ENCODE peak calls at places on chromosome 12, in four cellular contexts. L is right lobe of liver, Z is mammary epithelial cell, C is suprapubic skin. G is an unnamed sample.

GRCh38 chr12:50192908-50193307 is 25.7 kb upstream of the CERS5 start:
- DNase-seq in L (no peak), C (no peak), Z (no peak), G (no peak)

GRCh38 chr12:2494490-2495192 is 300.1 kb upstream of the FKBP4 start:
- DNase-seq in L (no peak), C (no peak), Z (no peak), G (no peak)

GRCh38 chr12:49798248-49798647 is 30.0 kb downstream of the NCKAP5L start:
- DNase-seq in L (no peak), Z (no peak), C (no peak), G (no peak)

GRCh38 chr12:117518594-117519270 is 157.3 kb upstream of the NOS1 start:
- DNase-seq in C (no peak), Z (no peak), L (peak), G (no peak)

GRCh38 chr12:49809369-49810158 is 18.6 kb downstream of the NCKAP5L start:
- DNase-seq in Z (no peak), C (no peak), L (no peak), G (no peak)

GRCh38 chr12:79274571-79275064 is 410.0 kb downstream of the SYT1 start:
- DNase-seq in L (no peak), C (no peak), Z (no peak), G (no peak)

GRCh38 chr12:105317942-105318614 is 12.4 kb upstream of the C12orf75 start:
- DNase-seq in C (no peak), Z (no peak), L (no peak), G (no peak)

GRCh38 chr12:66011731-66012130 is 118.8 kb downstream of the LLPH start:
- DNase-seq in L (no peak), Z (no peak), C (no peak), G (no peak)

GRCh38 chr12:100437038-100437841 is 36.4 kb upstream of the NR1H4 start:
- DNase-seq in Z (no peak), C (no peak), L (peak), G (no peak)

GRCh38 chr12:69519871-69520270 is 49.7 kb downstream of the FRS2 start:
- DNase-seq in Z (peak), L (no peak), C (no peak), G (no peak)

GRCh38 chr12:16299403-16299802 is 21.9 kb upstream of the SLC15A5 start:
- DNase-seq in L (no peak), C (no peak), Z (no peak), G (no peak)

GRCh38 chr12:93203361-93203760 is 174.4 kb upstream of the NUDT4 start:
- DNase-seq in L (no peak), C (no peak), Z (no peak), G (no peak)

GRCh38 chr12:72075401-72075800 is 136.8 kb downstream of the TPH2 start:
- DNase-seq in C (no peak), Z (no peak), L (no peak), G (no peak)

GRCh38 chr12:105330938-105331804 is 680 bp downstream of the C12orf75 start:
- DNase-seq in L (no peak), C (no peak), Z (peak), G (no peak)

GRCh38 chr12:46553911-46554310 is 181.3 kb upstream of the SLC38A2 start:
- DNase-seq in C (no peak), Z (peak), L (no peak), G (no peak)

GRCh38 chr12:45596366-45596765 is 133.1 kb upstream of the ARID2 start:
- DNase-seq in C (no peak), L (no peak), Z (no peak), G (no peak)

GRCh38 chr12:123120452-123121166 is 30.3 kb downstream of the PITPNM2 start:
- DNase-seq in L (no peak), C (no peak), Z (no peak), G (no peak)

GRCh38 chr12:29212682-29213397 is 63.8 kb downstream of the FAR2 start:
- DNase-seq in L (no peak), C (no peak), Z (no peak), G (no peak)

GRCh38 chr12:48859607-48860006 is 6.1 kb downstream of the RND1 start:
- DNase-seq in Z (no peak), C (no peak), L (no peak), G (no peak)

GRCh38 chr12:79848321-79848720 is 86.6 kb downstream of the PPP1R12A start:
- DNase-seq in C (no peak), Z (no peak), L (no peak), G (no peak)

GRCh38 chr12:26523708-26524150 is 309.3 kb downstream of the ITPR2 start:
- DNase-seq in C (peak), L (peak), Z (peak), G (peak)

GRCh38 chr12:87317302-87317701 is 711.9 kb downstream of the C12orf50 start:
- DNase-seq in L (no peak), Z (peak), C (no peak), G (no peak)

GRCh38 chr12:50201987-50202521 is 34.9 kb upstream of the CERS5 start:
- DNase-seq in C (no peak), L (no peak), Z (peak), G (no peak)

GRCh38 chr12:119615518-119616475 is 22.2 kb downstream of the TMEM233 start:
- DNase-seq in L (no peak), C (no peak), Z (no peak), G (no peak)

GRCh38 chr12:2959508-2960431 is 573 bp downstream of the TEAD4 start:
- DNase-seq in C (no peak), L (peak), Z (peak), G (no peak)

GRCh38 chr12:3698218-3698974 is 54.5 kb downstream of the CRACR2A start:
- DNase-seq in L (no peak), C (no peak), Z (peak), G (no peak)

GRCh38 chr12:46224401-46224800 is 44.4 kb downstream of the SLC38A1 start:
- DNase-seq in L (no peak), C (no peak), Z (no peak), G (no peak)

GRCh38 chr12:27014859-27015729 is 910 bp upstream of the TM7SF3 start:
- DNase-seq in C (no peak), L (no peak), Z (no peak), G (no peak)

GRCh38 chr12:3809357-3810015 is 56.6 kb upstream of the CRACR2A start:
- DNase-seq in Z (peak), C (no peak), L (no peak), G (no peak)

GRCh38 chr12:132414634-132415340 is 75.2 kb upstream of the FBRSL1 start:
- DNase-seq in Z (peak), C (no peak), L (peak), G (no peak)

GRCh38 chr12:132416121-132416673 is 73.8 kb upstream of the FBRSL1 start:
- DNase-seq in Z (no peak), C (no peak), L (no peak), G (no peak)

GRCh38 chr12:132415456-132416120 is 74.4 kb upstream of the FBRSL1 start:
- DNase-seq in Z (no peak), C (no peak), L (no peak), G (no peak)

GRCh38 chr12:132411457-132411856 is 78.5 kb upstream of the FBRSL1 start:
- DNase-seq in L (no peak), C (no peak), Z (no peak), G (no peak)

DNA sequence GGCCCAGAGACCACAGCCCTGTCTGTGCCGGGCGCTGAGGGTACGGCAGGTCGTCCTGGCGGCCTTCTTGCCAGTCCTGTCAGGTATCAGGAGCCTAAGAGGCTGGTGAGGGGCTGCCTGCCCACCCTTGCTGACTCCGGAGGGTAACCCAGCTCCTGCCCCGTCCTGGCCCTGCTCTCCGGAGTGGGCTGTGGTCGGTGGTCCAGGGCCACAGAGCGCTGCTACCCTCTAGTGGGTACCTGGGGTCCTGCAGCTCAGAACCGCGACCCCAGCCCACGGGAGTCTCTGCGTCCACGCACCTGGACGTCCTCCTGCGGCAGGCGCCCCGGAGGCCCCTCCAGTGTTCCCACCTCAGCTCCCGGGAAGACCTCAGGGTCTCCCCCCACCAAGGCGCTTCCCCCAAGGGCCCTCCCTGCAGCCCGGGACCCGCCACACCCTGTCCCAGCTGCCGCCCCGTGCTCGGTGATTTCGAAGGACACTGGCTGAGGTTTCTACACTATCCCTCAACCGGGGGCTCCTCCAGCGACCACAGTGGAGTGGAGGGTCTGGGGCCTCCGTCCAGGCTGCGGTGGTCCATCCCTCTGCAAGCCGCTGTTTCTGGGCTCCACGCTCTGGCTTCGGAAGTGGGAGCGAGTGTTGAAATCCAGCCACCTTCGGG is 75.9 kb upstream of the FBRSL1 start:
- DNase-seq in C (no peak), L (no peak), Z (no peak), G (no peak)
- TF ChIP-seq CTCF in C (no peak), L (peak), Z (peak), G (no peak)

GRCh38 chr12:58963844-58964243 is 43.5 kb upstream of the LRIG3 start:
- DNase-seq in L (no peak), Z (no peak), C (no peak), G (no peak)

GRCh38 chr12:58961906-58962305 is 41.6 kb upstream of the LRIG3 start:
- DNase-seq in C (no peak), L (no peak), Z (no peak), G (no peak)

GRCh38 chr12:58959639-58960300 is 39.5 kb upstream of the LRIG3 start:
- DNase-seq in C (no peak), L (no peak), Z (no peak), G (no peak)

GRCh38 chr12:58957298-58957697 is 37.0 kb upstream of the LRIG3 start:
- DNase-seq in Z (no peak), C (no peak), L (no peak), G (no peak)

GRCh38 chr12:58961166-58961565 is 40.9 kb upstream of the LRIG3 start:
- DNase-seq in Z (no peak), C (no peak), L (no peak), G (no peak)
- TF ChIP-seq CTCF in Z (no peak), C (no peak), L (no peak), G (no peak)

GRCh38 chr12:109878749-109879148 is 1.6 kb downstream of the GLTP start:
- DNase-seq in C (no peak), L (no peak), Z (no peak), G (no peak)

GRCh38 chr12:109879332-109880048 is 851 bp downstream of the GLTP start:
- DNase-seq in C (no peak), L (no peak), Z (peak), G (no peak)

GRCh38 chr12:109881752-109882151 is 1.4 kb upstream of the GLTP start:
- DNase-seq in L (no peak), C (no peak), Z (peak), G (no peak)

GRCh38 chr12:109880938-109881337 is 597 bp upstream of the GLTP start:
- DNase-seq in C (no peak), Z (no peak), L (no peak), G (no peak)

DNA sequence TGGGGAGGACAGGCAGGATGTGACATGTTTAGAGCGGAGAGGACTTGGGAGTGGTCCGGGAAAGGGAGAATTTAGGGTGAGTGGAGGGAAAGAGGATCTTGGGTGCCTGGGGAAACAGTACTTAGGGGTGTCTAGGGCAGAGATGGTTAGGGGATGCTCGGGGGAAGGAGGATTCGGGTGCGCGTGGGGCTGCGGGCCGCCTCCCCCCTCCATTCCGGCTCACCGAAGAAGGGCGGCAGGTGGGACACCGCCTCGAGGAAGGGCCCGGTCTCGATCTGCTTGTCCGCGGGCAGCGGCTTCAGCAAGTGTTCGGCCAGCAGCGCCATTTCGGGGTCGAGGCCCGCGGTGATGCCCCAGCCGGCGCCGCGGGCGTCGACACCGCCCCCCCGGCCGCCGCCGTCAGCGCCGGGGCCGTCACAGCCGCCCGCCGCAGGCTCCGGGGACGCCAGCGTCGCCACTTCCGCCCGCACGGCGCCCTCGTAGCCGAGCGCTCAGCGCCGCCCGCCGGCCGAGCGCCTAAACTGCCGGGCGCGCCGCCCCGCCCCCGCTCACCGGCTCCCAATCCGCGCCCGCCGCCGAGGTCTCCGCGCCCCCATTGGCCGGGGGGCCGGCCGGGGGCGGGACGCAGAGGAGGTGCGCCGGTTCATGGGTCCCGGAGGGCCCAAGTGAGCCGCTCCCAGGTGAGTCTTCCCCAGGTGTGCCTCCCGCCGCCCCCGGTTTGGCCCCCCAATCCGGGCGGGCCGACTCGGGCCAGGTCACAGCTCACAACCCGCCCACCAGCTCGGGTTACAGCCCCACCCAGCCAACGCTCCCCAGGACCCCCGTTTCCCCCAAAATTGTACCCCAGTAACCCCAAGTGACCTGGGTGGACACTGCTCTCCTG is at the start of gene GLTP:
- DNase-seq in C (peak), Z (peak), L (peak), G (no peak)
- TF ChIP-seq CTCF in C (peak), Z (peak), L (peak), G (peak)

DNA sequence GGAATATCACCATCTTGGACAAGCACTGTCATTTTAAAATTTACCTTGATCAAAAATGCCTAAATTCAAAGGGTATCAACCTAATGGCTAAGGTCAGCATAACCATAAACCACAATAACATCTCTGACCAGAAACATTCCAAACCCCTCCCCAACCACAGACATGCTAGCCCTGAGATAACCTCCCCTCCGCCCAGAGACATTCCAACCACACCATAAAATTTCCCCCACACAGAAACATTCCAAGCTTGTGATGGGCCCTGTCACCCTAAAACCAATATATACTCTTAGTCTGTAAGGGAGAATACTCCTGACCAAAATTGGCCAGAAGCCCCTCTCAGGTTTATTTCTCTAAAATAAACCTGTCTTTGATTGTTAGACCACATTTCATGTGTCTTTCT is 17.7 kb downstream of the EPYC start:
- DNase-seq in C (no peak), Z (no peak), L (no peak), G (no peak)
- TF ChIP-seq CTCF in C (no peak), Z (no peak), L (no peak), G (no peak)

DNA sequence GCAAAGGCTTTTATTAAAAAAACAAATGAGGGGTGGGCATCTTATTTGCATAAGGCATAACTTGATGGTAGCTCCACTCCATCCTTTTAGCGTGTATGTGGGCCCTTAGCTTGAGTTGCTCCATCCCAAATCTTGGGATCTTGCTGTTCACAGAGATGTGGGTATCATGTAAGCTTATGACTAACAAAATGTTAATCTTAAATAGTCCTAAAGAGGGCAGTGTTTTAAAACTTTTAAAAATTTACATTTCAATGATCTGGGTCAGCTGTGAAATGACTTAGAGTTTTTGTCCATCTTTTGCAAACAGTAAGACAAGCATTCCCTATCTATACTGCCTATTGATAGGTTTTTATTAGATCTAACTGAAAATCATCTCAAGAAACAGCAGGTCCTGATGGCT is 86.0 kb downstream of the SLCO1A2 start:
- DNase-seq in C (no peak), Z (no peak), L (no peak), G (no peak)
- TF ChIP-seq CTCF in C (no peak), Z (peak), L (no peak), G (no peak)

DNA sequence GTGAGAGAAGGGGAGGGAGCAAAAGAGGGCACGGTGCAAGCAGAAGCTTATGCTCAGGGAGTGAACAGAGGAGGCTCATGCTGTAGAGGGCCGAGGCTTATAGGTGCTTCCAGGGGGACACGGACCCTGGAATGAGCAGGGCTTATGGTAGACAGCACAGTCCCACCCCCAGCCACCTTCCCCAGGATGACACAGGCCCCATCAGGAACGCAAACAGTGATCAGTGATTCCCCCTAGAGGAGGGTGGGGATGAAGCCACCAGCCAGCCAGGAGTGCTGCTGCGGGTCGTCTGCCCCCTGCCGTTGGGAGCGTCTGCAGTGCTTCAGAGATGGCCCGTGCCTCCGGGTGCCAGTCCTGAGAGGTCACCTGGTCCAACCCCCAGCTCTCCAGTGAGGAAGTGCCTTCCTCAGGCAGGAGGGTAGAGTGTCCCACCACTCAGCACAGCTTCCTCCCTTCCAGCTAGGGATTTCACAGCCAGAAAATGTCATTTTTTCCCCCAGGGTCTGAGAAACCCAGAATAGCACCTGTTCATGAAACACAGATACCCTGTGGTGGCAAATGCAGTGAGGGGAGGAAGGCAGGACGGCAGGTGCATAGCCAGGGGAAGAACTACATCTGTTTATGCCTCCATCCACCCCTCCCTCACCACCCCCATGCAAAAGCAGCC is 60.7 kb downstream of the SLC6A12 start:
- DNase-seq in Z (peak), L (peak), C (no peak), G (no peak)
- TF ChIP-seq CTCF in Z (peak), L (peak), C (no peak), G (peak)

GRCh38 chr12:128983371-128983770 is 130.1 kb downstream of the GLT1D1 start:
- DNase-seq in C (no peak), Z (no peak), L (no peak), G (no peak)
- TF ChIP-seq CTCF in C (no peak), Z (no peak), L (no peak), G (no peak)

GRCh38 chr12:38417101-38417500 is 100.5 kb downstream of the ALG10B start:
- DNase-seq in L (no peak), Z (peak), C (no peak), G (no peak)
- TF ChIP-seq CTCF in L (no peak), Z (no peak), C (no peak), G (no peak)

DNA sequence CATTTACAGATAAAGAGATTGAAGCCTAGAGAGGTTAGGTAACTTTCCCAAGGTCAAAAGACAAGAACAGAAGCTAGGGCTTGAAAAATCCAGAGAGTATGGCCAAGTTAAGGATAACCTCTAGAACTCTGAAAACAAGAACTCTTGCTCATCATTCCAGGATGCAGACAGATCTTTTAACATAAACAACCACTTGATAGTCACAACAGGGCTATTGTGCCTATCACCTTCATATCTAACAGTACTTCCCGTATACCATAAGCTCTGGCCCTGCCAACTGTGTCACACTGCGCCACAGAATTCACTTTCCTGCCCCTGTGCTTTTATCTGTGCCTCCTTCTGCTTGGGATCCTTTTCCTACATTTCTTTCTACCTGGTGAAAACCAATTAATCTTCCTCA is 18.2 kb downstream of the ERP29 start:
- DNase-seq in C (no peak), Z (no peak), L (no peak), G (no peak)
- TF ChIP-seq CTCF in C (no peak), Z (no peak), L (no peak), G (no peak)

GRCh38 chr12:7060353-7060954 is at the start of gene C1S:
- DNase-seq in C (peak), L (peak), Z (peak), G (no peak)
- TF ChIP-seq CTCF in C (peak), L (peak), Z (peak), G (peak)

G was measured in esophagus squamous epithelium.